ENCODE peak calls at places on chromosomes 3 and 15, in four cellular contexts. B is CD8-positive, alpha-beta T cell; J is sigmoid colon; W is psoas muscle. A is an unnamed sample.

GRCh38 chr3:39592306-39592705 is 124.8 kb downstream of the MOBP start:
- DNase-seq in B (no peak), J (no peak), W (no peak), A (no peak)

GRCh38 chr3:151387443-151388241 is 3.1 kb upstream of the P2RY12 start:
- DNase-seq in B (no peak), J (no peak), W (no peak), A (no peak)

GRCh38 chr3:53254190-53254809 is 1.5 kb downstream of the TKT start:
- DNase-seq in B (no peak), J (no peak), W (no peak), A (no peak)

GRCh38 chr3:137105277-137105977 is 147.6 kb downstream of the IL20RB start:
- DNase-seq in B (no peak), J (no peak), W (no peak), A (peak; percentile 73)

GRCh38 chr15:70672081-70672480 is 91.3 kb downstream of the UACA start:
- DNase-seq in B (no peak), J (no peak), W (no peak), A (peak; percentile 67)

GRCh38 chr15:75063338-75063737 is 39.9 kb downstream of the PPCDC start:
- DNase-seq in B (no peak), J (no peak), W (no peak), A (no peak)

GRCh38 chr15:77497108-77497737 is 76.5 kb downstream of the HMG20A start:
- DNase-seq in B (no peak), J (peak; percentile 91), W (peak; percentile 72), A (no peak)

GRCh38 chr3:15295506-15295905 is 36.9 kb downstream of the SH3BP5 start:
- DNase-seq in B (no peak), J (peak; percentile 77), W (no peak), A (no peak)

GRCh38 chr15:66496951-66497501 is 536 bp downstream of the SNAPC5 start:
- DNase-seq in B (no peak), J (no peak), W (no peak), A (no peak)

GRCh38 chr15:94387854-94388441 is 156.6 kb downstream of the MCTP2 start:
- DNase-seq in B (no peak), J (no peak), W (no peak), A (peak; percentile 6)

GRCh38 chr3:147420361-147421183 is 11.4 kb downstream of the ZIC1 start:
- DNase-seq in B (no peak), J (no peak), W (no peak), A (no peak)

GRCh38 chr3:105805402-105805801 is 63.4 kb downstream of the CBLB start:
- DNase-seq in B (no peak), J (no peak), W (no peak), A (no peak)

GRCh38 chr3:89521328-89521727 is 413.9 kb downstream of the EPHA3 start:
- DNase-seq in B (no peak), J (no peak), W (no peak), A (no peak)

GRCh38 chr3:178671261-178672191 is 135.3 kb downstream of the KCNMB2 start:
- DNase-seq in B (no peak), J (no peak), W (no peak), A (peak; percentile 35)

GRCh38 chr3:24596626-24597025 is 102.0 kb upstream of the THRB start:
- DNase-seq in B (no peak), J (no peak), W (no peak), A (no peak)

GRCh38 chr15:68186671-68187397 is 18.3 kb downstream of the CALML4 start:
- DNase-seq in B (no peak), J (no peak), W (no peak), A (no peak)

GRCh38 chr3:185779461-185779860 is 45.4 kb downstream of the IGF2BP2 start:
- DNase-seq in B (no peak), J (no peak), W (no peak), A (no peak)

GRCh38 chr3:3201584-3201983 is 22.1 kb upstream of the CRBN start:
- DNase-seq in B (no peak), J (no peak), W (no peak), A (peak; percentile 74)

GRCh38 chr15:71651750-71652186 is 158.6 kb upstream of the NR2E3 start:
- DNase-seq in B (no peak), J (no peak), W (no peak), A (peak; percentile 80)

GRCh38 chr15:59702351-59702750 is 13.2 kb upstream of the BNIP2 start:
- DNase-seq in B (no peak), J (no peak), W (no peak), A (no peak)

GRCh38 chr15:77791994-77792393 is 159.3 kb upstream of the LINGO1 start:
- DNase-seq in B (no peak), J (no peak), W (no peak), A (no peak)

GRCh38 chr3:128011140-128011539 is 41.1 kb upstream of the SEC61A1 start:
- DNase-seq in B (no peak), J (no peak), W (no peak), A (peak; percentile 39)

GRCh38 chr3:194592798-194593752 is 40.1 kb downstream of the TMEM44 start:
- DNase-seq in B (no peak), J (no peak), W (no peak), A (peak; percentile 29)

GRCh38 chr3:169575381-169575780 is 88.1 kb downstream of the MECOM start:
- DNase-seq in B (no peak), J (no peak), W (no peak), A (no peak)

GRCh38 chr3:58414538-58415197 is 19.0 kb downstream of the PDHB start:
- DNase-seq in B (peak; percentile 39), J (peak; percentile 72), W (peak; percentile 40), A (peak; percentile 70)

GRCh38 chr3:52845157-52845556 is 10.3 kb upstream of the MUSTN1 start:
- DNase-seq in B (no peak), J (peak; percentile 90), W (peak; percentile 65), A (no peak)

GRCh38 chr3:167952969-167953368 is 142.8 kb downstream of the GOLIM4 start:
- DNase-seq in B (no peak), J (no peak), W (no peak), A (no peak)

GRCh38 chr3:177224406-177224805 is 27.1 kb upstream of the TBL1XR1 start:
- DNase-seq in B (no peak), J (no peak), W (no peak), A (no peak)

DNA sequence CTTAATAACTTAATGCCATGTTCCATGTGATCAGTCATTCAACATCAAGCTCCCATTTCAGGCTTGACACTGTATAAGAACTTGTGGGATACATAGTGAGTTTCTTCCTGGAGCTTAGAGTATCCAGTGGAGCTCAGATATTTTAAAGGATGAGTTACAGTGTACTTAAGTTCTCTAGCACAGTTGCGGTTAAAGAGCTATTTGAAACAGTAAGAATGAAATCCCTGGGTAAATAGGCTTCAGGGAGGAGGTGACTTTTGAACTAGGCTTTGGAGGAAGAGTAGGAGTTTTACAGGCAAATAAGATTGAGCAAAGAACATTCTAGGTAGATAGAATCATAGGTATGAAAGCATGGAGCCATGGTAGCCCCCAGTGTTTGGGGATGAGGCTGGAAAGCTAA is 3.8 kb downstream of the ZNF592 start:
- DNase-seq in B (no peak), J (no peak), W (no peak), A (no peak)
- H3K4me3 ChIP-seq in B (no peak overlapping the region), J (no peak overlapping the region), W (peak overlapping the region; percentile 49), A (no peak overlapping the region)

DNA sequence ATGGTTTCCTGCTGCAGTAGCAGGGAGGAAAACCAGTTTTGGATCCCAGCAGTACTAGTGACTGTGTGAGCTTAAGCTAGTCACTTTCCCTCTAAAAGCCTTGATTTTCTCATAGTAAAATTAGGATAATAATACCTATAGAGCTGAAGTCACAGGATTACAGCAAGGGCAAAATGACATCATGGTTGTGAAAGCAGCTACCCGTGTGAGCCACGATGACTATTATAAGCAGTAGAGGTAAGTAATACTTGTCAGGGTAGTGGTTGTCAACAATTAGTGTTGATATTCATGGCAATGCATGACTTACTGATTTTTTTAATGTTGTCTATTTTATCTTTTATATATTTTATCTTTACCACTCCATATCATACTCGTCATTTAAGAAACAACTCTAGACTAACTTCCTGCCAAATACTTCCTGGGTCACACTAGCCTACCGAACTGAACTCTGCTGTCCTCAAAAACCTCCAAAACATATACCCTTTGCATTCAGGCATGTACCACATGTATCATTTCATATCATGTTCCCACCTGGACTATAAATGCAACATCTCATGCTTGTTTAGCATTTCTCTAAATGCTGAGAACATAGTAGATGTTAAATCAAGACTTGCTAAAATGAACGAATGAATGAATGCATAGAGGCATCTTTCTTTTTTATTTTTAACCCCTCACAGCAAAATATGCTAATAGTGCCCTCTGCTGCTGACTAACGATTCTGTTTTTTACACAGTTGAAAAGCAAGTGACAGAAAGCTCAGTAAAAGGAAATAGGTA is 172.6 kb downstream of the P3H2 start:
- DNase-seq in B (no peak), J (no peak), W (no peak), A (peak; percentile 66)
- TF ChIP-seq CTCF in B (no peak), J (no peak), W (peak; percentile 58), A (peak; percentile 37)

GRCh38 chr3:61687663-61688306 is 126.4 kb downstream of the PTPRG start:
- DNase-seq in B (no peak), J (no peak), W (no peak), A (no peak)

GRCh38 chr3:61690016-61690415 is 128.6 kb downstream of the PTPRG start:
- DNase-seq in B (no peak), J (no peak), W (no peak), A (no peak)

GRCh38 chr3:61687206-61687605 is 125.8 kb downstream of the PTPRG start:
- DNase-seq in B (no peak), J (no peak), W (no peak), A (no peak)

GRCh38 chr3:61686228-61686648 is 124.9 kb downstream of the PTPRG start:
- DNase-seq in B (no peak), J (no peak), W (no peak), A (no peak)

DNA sequence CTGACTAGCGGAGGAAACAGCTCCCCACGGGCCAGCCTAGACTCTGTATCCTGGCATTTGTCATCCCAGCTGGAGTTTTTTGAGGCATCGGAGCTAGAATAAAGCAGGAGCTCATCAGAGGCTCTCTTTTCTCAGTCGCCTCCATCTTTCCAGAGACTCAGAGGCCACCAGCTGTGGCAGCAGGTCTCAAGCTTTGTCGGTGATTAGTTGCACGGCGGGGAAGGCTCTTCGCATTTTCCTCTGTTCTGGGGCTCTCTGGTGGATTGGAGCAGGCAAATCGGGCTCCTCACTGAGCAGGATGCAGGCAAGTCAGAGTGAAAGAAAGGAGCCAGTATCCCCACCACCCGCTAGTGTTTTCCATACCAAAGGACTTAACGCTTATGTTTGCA is 126.9 kb downstream of the PTPRG start:
- DNase-seq in B (no peak), J (no peak), W (no peak), A (no peak)
- H3K4me3 ChIP-seq in B (no peak overlapping the region), J (no peak overlapping the region), W (no peak overlapping the region), A (no peak overlapping the region)

GRCh38 chr3:48372862-48373435 is 930 bp downstream of the FBXW12 start:
- DNase-seq in B (no peak), J (no peak), W (no peak), A (no peak)

GRCh38 chr3:48369685-48370329 is 2.2 kb upstream of the FBXW12 start:
- DNase-seq in B (no peak), J (no peak), W (no peak), A (no peak)

GRCh38 chr3:48372377-48372770 is 355 bp downstream of the FBXW12 start:
- DNase-seq in B (no peak), J (no peak), W (no peak), A (no peak)

GRCh38 chr3:48371651-48372376 is at the start of gene FBXW12:
- DNase-seq in B (no peak), J (no peak), W (no peak), A (no peak)

DNA sequence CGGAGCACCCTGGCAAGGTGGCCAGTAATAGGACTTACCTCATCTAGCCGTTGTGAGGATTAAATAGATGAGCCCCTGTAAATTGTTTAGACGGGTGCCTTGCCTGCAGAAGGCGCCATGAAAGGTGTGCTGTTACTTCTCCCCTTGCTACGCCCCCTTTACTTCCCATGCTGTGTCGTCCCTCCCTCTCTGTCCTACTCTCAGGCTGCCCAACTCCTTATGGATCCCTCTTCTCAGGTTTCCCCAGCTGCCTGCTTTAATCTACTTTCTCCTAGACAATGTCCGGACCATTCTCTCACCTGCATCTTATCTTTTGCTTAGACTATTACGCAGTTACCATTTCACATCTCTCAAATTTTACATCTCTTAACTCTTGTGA is 1.7 kb upstream of the FBXW12 start:
- DNase-seq in B (no peak), J (no peak), W (no peak), A (no peak)
- TF ChIP-seq CTCF in B (no peak), J (no peak), W (no peak), A (no peak)

A was measured in GM12865.